ENCODE peak calls at places on chromosomes 12 and 14, in five cellular contexts. R is anterior cingulate cortex; H is A673; A is fibroblast of lung; Y is activated effector memory CD4-positive, alpha-beta T cell treated with Interleukin-2 at 50 U/mL for 16 hours. O is an unnamed sample.

GRCh38 chr12:89770391-89770790 is 61.8 kb upstream of the ATP2B1 start:
- DNase-seq in R (no peak), H (no peak), A (peak), Y (no peak), O (no peak)

GRCh38 chr12:6268484-6269157 is 41.9 kb upstream of the PLEKHG6 start:
- DNase-seq in R (no peak), H (no peak), A (no peak), Y (no peak), O (no peak)

GRCh38 chr12:76920182-76921014 is 41.6 kb upstream of the CSRP2 start:
- DNase-seq in R (no peak), H (no peak), A (no peak), Y (no peak), O (no peak)

GRCh38 chr14:99571303-99571986 is 32.6 kb downstream of the CCDC85C start:
- DNase-seq in R (no peak), H (no peak), A (no peak), Y (no peak), O (no peak)

GRCh38 chr12:68310370-68310769 is 21.8 kb downstream of the MDM1 start:
- DNase-seq in R (no peak), H (peak), A (peak), Y (no peak), O (no peak)

GRCh38 chr12:41981758-41982157 is 162.9 kb downstream of the GXYLT1 start:
- DNase-seq in R (no peak), H (peak), A (peak), Y (no peak), O (no peak)

GRCh38 chr14:36363704-36364103 is 43.3 kb upstream of the MBIP start:
- DNase-seq in R (no peak), H (no peak), A (no peak), Y (no peak), O (no peak)

GRCh38 chr12:233615-233968 is 19.6 kb upstream of the SLC6A12 start:
- DNase-seq in R (no peak), H (no peak), A (no peak), Y (no peak), O (no peak)

GRCh38 chr14:40981247-40981646 is 625.4 kb upstream of the LRFN5 start:
- DNase-seq in R (no peak), H (no peak), A (no peak), Y (no peak), O (no peak)

O was measured in activated T-cell treated with anti-CD3 and anti-CD28 coated beads, Interleukin-2, amount 50 U/mL, for 1 hour.